ENCODE peak calls at places on chromosome 12, in four cellular contexts. One of them, this sample, is unnamed.

GRCh38 chr12:92871121-92871520 is 58.0 kb downstream of the EEA1 start:
- DNase-seq in effector CD4-positive, alpha-beta T cell: no peak
- DNase-seq in transverse colon: no peak
- DNase-seq in Kasumi-1: no peak
- DNase-seq in this sample: no peak

GRCh38 chr12:11702959-11703358 is 53.5 kb downstream of the ETV6 start:
- DNase-seq in effector CD4-positive, alpha-beta T cell: no peak
- DNase-seq in transverse colon: no peak
- DNase-seq in Kasumi-1: no peak
- DNase-seq in this sample: no peak

GRCh38 chr12:107610030-107610859 is 75.4 kb upstream of the PWP1 start:
- DNase-seq in effector CD4-positive, alpha-beta T cell: no peak
- DNase-seq in transverse colon: no peak
- DNase-seq in Kasumi-1: peak
- DNase-seq in this sample: no peak

GRCh38 chr12:49092086-49092815 is 2.4 kb downstream of the DHH start:
- DNase-seq in effector CD4-positive, alpha-beta T cell: peak
- DNase-seq in transverse colon: no peak
- DNase-seq in Kasumi-1: peak
- DNase-seq in this sample: no peak

GRCh38 chr12:43676183-43676813 is 82.3 kb downstream of the PUS7L start:
- DNase-seq in effector CD4-positive, alpha-beta T cell: no peak
- DNase-seq in transverse colon: no peak
- DNase-seq in Kasumi-1: peak
- DNase-seq in this sample: no peak

GRCh38 chr12:127393896-127394295 is 873.1 kb upstream of the TMEM132C start:
- DNase-seq in effector CD4-positive, alpha-beta T cell: no peak
- DNase-seq in transverse colon: no peak
- DNase-seq in Kasumi-1: no peak
- DNase-seq in this sample: no peak

GRCh38 chr12:59699408-59700144 is 103.7 kb downstream of the SLC16A7 start:
- DNase-seq in effector CD4-positive, alpha-beta T cell: no peak
- DNase-seq in transverse colon: no peak
- DNase-seq in Kasumi-1: no peak
- DNase-seq in this sample: no peak

GRCh38 chr12:57188090-57188425 is 28.5 kb upstream of the NXPH4 start:
- DNase-seq in effector CD4-positive, alpha-beta T cell: no peak
- DNase-seq in transverse colon: no peak
- DNase-seq in Kasumi-1: no peak
- DNase-seq in this sample: no peak

GRCh38 chr12:108858399-108859074 is 1.2 kb upstream of the SSH1 start:
- DNase-seq in effector CD4-positive, alpha-beta T cell: no peak
- DNase-seq in transverse colon: no peak
- DNase-seq in Kasumi-1: no peak
- DNase-seq in this sample: peak

GRCh38 chr12:87982208-87982607 is 47.0 kb downstream of the C12orf50 start:
- DNase-seq in effector CD4-positive, alpha-beta T cell: no peak
- DNase-seq in transverse colon: no peak
- DNase-seq in Kasumi-1: no peak
- DNase-seq in this sample: no peak

GRCh38 chr12:64137117-64137516 is 85.0 kb downstream of the KICS2 start:
- DNase-seq in effector CD4-positive, alpha-beta T cell: no peak
- DNase-seq in transverse colon: no peak
- DNase-seq in Kasumi-1: no peak
- DNase-seq in this sample: no peak

GRCh38 chr12:23906329-23906728 is 43.1 kb downstream of the SOX5 start:
- DNase-seq in effector CD4-positive, alpha-beta T cell: no peak
- DNase-seq in transverse colon: no peak
- DNase-seq in Kasumi-1: no peak
- DNase-seq in this sample: no peak

GRCh38 chr12:115075552-115076170 is 391.7 kb upstream of the TBX3 start:
- DNase-seq in effector CD4-positive, alpha-beta T cell: no peak
- DNase-seq in transverse colon: no peak
- DNase-seq in Kasumi-1: no peak
- DNase-seq in this sample: no peak

This sample was measured in colonic mucosa.